ENCODE peak calls at places on chromosomes 11 and 22, in four cellular contexts. H is astrocyte of the spinal cord; A is effector memory CD8-positive, alpha-beta T cell; O is posterior cingulate gyrus. V is an unnamed sample.

GRCh38 chr11:100890779-100891178 is 203.7 kb downstream of the ARHGAP42 start:
- DNase-seq in H (peak; percentile 98), A (no peak), O (no peak), V (no peak)

GRCh38 chr11:2867722-2868548 is 17.6 kb downstream of the CDKN1C start:
- DNase-seq in H (no peak), A (no peak), O (no peak), V (no peak)

GRCh38 chr22:20031732-20032406 is 11.0 kb downstream of the TANGO2 start:
- DNase-seq in H (no peak), A (peak; percentile 36), O (no peak), V (no peak)

GRCh38 chr22:29320546-29320945 is 5.0 kb upstream of the RASL10A start:
- DNase-seq in H (no peak), A (no peak), O (no peak), V (no peak)

GRCh38 chr22:26777402-26777801 is 120.0 kb downstream of the MIAT start:
- DNase-seq in H (no peak), A (no peak), O (no peak), V (no peak)

GRCh38 chr11:45133871-45134270 is 12.6 kb upstream of the PRDM11 start:
- DNase-seq in H (no peak), A (no peak), O (no peak), V (no peak)

GRCh38 chr11:71293961-71294782 is 41.8 kb upstream of the SHANK2 start:
- DNase-seq in H (no peak), A (no peak), O (no peak), V (no peak)

GRCh38 chr22:39906207-39906606 is 5.3 kb downstream of the GRAP2 start:
- DNase-seq in H (no peak), A (no peak), O (no peak), V (no peak)

GRCh38 chr11:72075109-72075508 is 5.2 kb downstream of the NUMA1 start:
- DNase-seq in H (no peak), A (no peak), O (no peak), V (no peak)

GRCh38 chr11:76233936-76234703 is 27.8 kb upstream of the WNT11 start:
- DNase-seq in H (peak; percentile 23), A (peak; percentile 12), O (peak; percentile 50), V (peak; percentile 44)

GRCh38 chr22:38203855-38204497 is 2.2 kb downstream of the MAFF start:
- DNase-seq in H (peak; percentile 51), A (no peak), O (no peak), V (no peak)

V was measured in breast epithelium.